ENCODE peak calls at places on chromosome 9, in seven cellular contexts. D, V, N, Y, U, X and W are unnamed samples.

GRCh38 chr9:82419827-82420486 is 431.4 kb downstream of the SPATA31D1 start:
- DNase-seq in U (no peak), D (no peak), V (no peak), Y (no peak), N (no peak), X (no peak), W (no peak)

GRCh38 chr9:137679249-137679648 is 60.4 kb downstream of the EHMT1 start:
- DNase-seq in N (no peak), D (no peak), U (no peak), X (no peak), V (no peak), Y (no peak), W (no peak)

GRCh38 chr9:36151306-36152210 is 15.0 kb downstream of the GLIPR2 start:
- DNase-seq in U (no peak), X (no peak), D (no peak), Y (no peak), V (peak), N (peak), W (no peak)

GRCh38 chr9:12882430-12882829 is 107.6 kb downstream of the LURAP1L start:
- DNase-seq in D (no peak), X (no peak), N (no peak), Y (peak), U (no peak), V (no peak), W (no peak)

GRCh38 chr9:121201045-121201737 is 478 bp downstream of the RAB14 start:
- DNase-seq in Y (no peak), X (no peak), D (peak), V (peak), U (peak), N (peak), W (no peak)

GRCh38 chr9:114405294-114406034 is 17.7 kb upstream of the AKNA start:
- DNase-seq in Y (no peak), N (peak), X (peak), U (peak), V (peak), D (peak), W (peak)

GRCh38 chr9:93178851-93179786 is 4.8 kb upstream of the WNK2 start:
- DNase-seq in N (no peak), V (no peak), U (no peak), D (no peak), Y (no peak), X (no peak), W (no peak)

GRCh38 chr9:79195904-79196303 is 375.9 kb upstream of the TLE4 start:
- DNase-seq in D (no peak), U (no peak), V (no peak), X (no peak), N (no peak), Y (peak), W (no peak)

GRCh38 chr9:95666096-95666784 is 149.5 kb upstream of the PTCH1 start:
- DNase-seq in U (no peak), N (no peak), X (no peak), Y (no peak), D (no peak), V (no peak), W (no peak)

GRCh38 chr9:136545966-136546696 is at the start of gene NOTCH1:
- DNase-seq in V (peak), Y (peak), D (peak), X (peak), N (peak), U (peak), W (peak)

GRCh38 chr9:2427016-2427891 is 194.3 kb upstream of the VLDLR start:
- DNase-seq in Y (no peak), X (no peak), D (no peak), U (no peak), N (no peak), V (no peak), W (no peak)

GRCh38 chr9:120289990-120290925 is 289.7 kb downstream of the CDK5RAP2 start:
- DNase-seq in X (no peak), Y (no peak), U (peak), N (no peak), D (no peak), V (no peak), W (no peak)

GRCh38 chr9:86867658-86868313 is 79.5 kb downstream of the GAS1 start:
- DNase-seq in Y (no peak), V (no peak), U (no peak), X (no peak), N (no peak), D (no peak), W (no peak)

GRCh38 chr9:87592554-87593394 is 95.1 kb downstream of the DAPK1 start:
- DNase-seq in V (no peak), U (no peak), N (no peak), D (peak), X (no peak), Y (peak), W (no peak)

GRCh38 chr9:32783168-32783891 is at the start of gene TMEM215:
- DNase-seq in D (peak), Y (no peak), N (no peak), X (no peak), V (no peak), U (no peak), W (no peak)

GRCh38 chr9:83544002-83544698 is 5.9 kb upstream of the FRMD3 start:
- DNase-seq in V (no peak), D (peak), N (no peak), U (no peak), Y (peak), X (peak), W (peak)

GRCh38 chr9:109229682-109230081 is 62.6 kb upstream of the FRRS1L start:
- DNase-seq in X (no peak), Y (no peak), N (no peak), V (no peak), D (no peak), U (no peak), W (no peak)

GRCh38 chr9:89039664-89040063 is 48.4 kb downstream of the S1PR3 start:
- DNase-seq in V (no peak), N (no peak), U (no peak), D (no peak), X (no peak), Y (no peak), W (no peak)

GRCh38 chr9:79974806-79975422 is 403.1 kb downstream of the TLE4 start:
- DNase-seq in X (no peak), N (no peak), V (no peak), D (no peak), Y (no peak), U (no peak), W (no peak)

GRCh38 chr9:72134801-72135200 is 14.4 kb upstream of the GDA start:
- DNase-seq in D (no peak), Y (no peak), N (no peak), V (no peak), U (no peak), X (no peak), W (no peak)

GRCh38 chr9:4226331-4227250 is 73.3 kb downstream of the GLIS3 start:
- DNase-seq in V (no peak), Y (no peak), X (no peak), N (no peak), D (no peak), U (no peak), W (no peak)

GRCh38 chr9:111037744-111038335 is 430 bp downstream of the LPAR1 start:
- DNase-seq in X (peak), N (no peak), U (peak), V (no peak), D (peak), Y (no peak), W (no peak)

GRCh38 chr9:127079741-127080140 is 42.7 kb downstream of the ANGPTL2 start:
- DNase-seq in Y (no peak), V (no peak), U (no peak), N (no peak), X (no peak), D (no peak), W (no peak)

GRCh38 chr9:17031546-17031945 is 103.3 kb upstream of the CNTLN start:
- DNase-seq in Y (no peak), X (no peak), U (no peak), V (no peak), N (no peak), D (no peak), W (no peak)

GRCh38 chr9:27538668-27539067 is 9.1 kb upstream of the MOB3B start:
- DNase-seq in U (no peak), N (no peak), Y (no peak), V (no peak), X (no peak), D (no peak), W (no peak)

GRCh38 chr9:81562221-81563019 is 126.9 kb downstream of the TLE1 start:
- DNase-seq in D (no peak), Y (no peak), V (no peak), X (no peak), N (no peak), U (no peak), W (peak)

GRCh38 chr9:14993061-14993800 is 83.0 kb upstream of the FREM1 start:
- DNase-seq in Y (no peak), N (no peak), D (peak), U (peak), V (peak), X (peak), W (peak)

GRCh38 chr9:111271047-111271446 is 59.0 kb downstream of the OR2K2 start:
- DNase-seq in D (peak), X (no peak), Y (no peak), V (no peak), N (no peak), U (no peak), W (no peak)

GRCh38 chr9:109320338-109320733 is 523 bp downstream of the EPB41L4B start:
- DNase-seq in D (peak), X (peak), V (no peak), N (no peak), Y (no peak), U (no peak), W (no peak)

GRCh38 chr9:100714372-100715099 is 136.7 kb downstream of the CAVIN4 start:
- DNase-seq in N (no peak), U (peak), V (no peak), Y (peak), X (peak), D (peak), W (peak)

GRCh38 chr9:132989414-132989996 is 11.0 kb downstream of the GFI1B start:
- DNase-seq in V (no peak), N (no peak), D (no peak), X (no peak), Y (no peak), U (no peak), W (no peak)

GRCh38 chr9:114467910-114468309 is 37.4 kb downstream of the WHRN start:
- DNase-seq in V (no peak), U (no peak), X (no peak), Y (no peak), N (no peak), D (no peak), W (no peak)